ENCODE peak calls at places on chromosomes 7 and 10, in four cellular contexts. I, O, N and E are unnamed samples.

GRCh38 chr10:88848499-88848898 is 3.1 kb downstream of the ANKRD22 start:
- DNase-seq in I (peak), O (no peak), N (no peak), E (no peak)

GRCh38 chr10:68955414-68955785 is 570 bp upstream of the DDX21 start:
- DNase-seq in I (no peak), O (no peak), N (no peak), E (no peak)

GRCh38 chr7:7565746-7566650 is 686 bp upstream of the MIOS start:
- DNase-seq in I (no peak), N (peak), O (peak), E (peak)

GRCh38 chr7:50376056-50376455 is 71.5 kb downstream of the IKZF1 start:
- DNase-seq in N (no peak), O (no peak), I (no peak), E (no peak)

GRCh38 chr7:101712652-101713051 is 83.6 kb upstream of the MYL10 start:
- DNase-seq in N (no peak), O (no peak), I (no peak), E (no peak)

GRCh38 chr7:101645951-101646350 is 16.9 kb upstream of the MYL10 start:
- DNase-seq in I (no peak), O (no peak), N (no peak), E (no peak)

GRCh38 chr7:30750574-30751256 is 1.2 kb upstream of the INMT start:
- DNase-seq in O (no peak), I (peak), N (no peak), E (no peak)

GRCh38 chr7:149872419-149873073 is 1.2 kb upstream of the ATP6V0E2 start:
- DNase-seq in N (peak), O (peak), I (peak), E (peak)

GRCh38 chr7:36911788-36912187 is 187.5 kb upstream of the AOAH start:
- DNase-seq in N (no peak), I (no peak), O (no peak), E (no peak)

GRCh38 chr7:9407816-9408215 is 974.4 kb downstream of the NXPH1 start:
- DNase-seq in I (no peak), O (no peak), N (no peak), E (no peak)

GRCh38 chr10:71984126-71984797 is 20.1 kb downstream of the CHST3 start:
- DNase-seq in O (no peak), I (no peak), N (no peak), E (no peak)

GRCh38 chr10:36722777-36723176 is 402.6 kb upstream of the ANKRD30A start:
- DNase-seq in I (no peak), N (no peak), O (no peak), E (no peak)

GRCh38 chr10:62813981-62814380 is 2.2 kb downstream of the EGR2 start:
- DNase-seq in N (no peak), O (no peak), I (no peak), E (no peak)

GRCh38 chr7:15554081-15554480 is 7.7 kb downstream of the AGMO start:
- DNase-seq in O (no peak), N (no peak), I (peak), E (no peak)

GRCh38 chr7:93117852-93118530 is at the start of gene SAMD9:
- DNase-seq in N (no peak), I (peak), O (no peak), E (peak)

GRCh38 chr10:58755688-58756087 is 243.0 kb downstream of the BICC1 start:
- DNase-seq in O (no peak), N (no peak), I (peak), E (peak)

GRCh38 chr7:70647801-70648491 is 484.0 kb upstream of the GALNT17 start:
- DNase-seq in O (no peak), N (no peak), I (peak), E (peak)

GRCh38 chr10:1043532-1043995 is 5.4 kb downstream of the IDI1 start:
- DNase-seq in O (no peak), N (no peak), I (no peak), E (no peak)

GRCh38 chr7:95205821-95206220 is 118.5 kb downstream of the PON1 start:
- DNase-seq in O (no peak), I (peak), N (no peak), E (no peak)

GRCh38 chr10:17122052-17122451 is 7.6 kb downstream of the CUBN start:
- DNase-seq in N (no peak), I (no peak), O (no peak), E (no peak)

GRCh38 chr10:91909178-91909677 is at the start of gene FGFBP3:
- DNase-seq in N (peak), O (peak), I (peak), E (peak)

GRCh38 chr10:60237977-60238376 is 151.7 kb downstream of the ANK3 start:
- DNase-seq in O (no peak), I (peak), N (no peak), E (no peak)

GRCh38 chr7:80934286-80934685 is 15.4 kb upstream of the SEMA3C start:
- DNase-seq in O (no peak), N (no peak), I (peak), E (no peak)

GRCh38 chr7:45363669-45364068 is 206.1 kb downstream of the RAMP3 start:
- DNase-seq in N (no peak), O (no peak), I (no peak), E (peak)

GRCh38 chr7:86954960-86955359 is 104.5 kb downstream of the ELAPOR2 start:
- DNase-seq in I (no peak), N (no peak), O (no peak), E (no peak)

GRCh38 chr7:93704241-93704640 is 129.7 kb upstream of the CALCR start:
- DNase-seq in O (no peak), N (no peak), I (no peak), E (no peak)

GRCh38 chr10:6409982-6410694 is 169.9 kb downstream of the PRKCQ start:
- DNase-seq in N (no peak), O (no peak), I (peak), E (peak)

GRCh38 chr7:103129702-103130557 is 19.0 kb downstream of the NAPEPLD start:
- DNase-seq in O (no peak), N (no peak), I (no peak), E (no peak)

GRCh38 chr7:76383089-76383944 is 24.5 kb upstream of the YWHAG start:
- DNase-seq in I (no peak), N (peak), O (peak), E (peak)

GRCh38 chr7:43764039-43764789 is 5.7 kb downstream of the BLVRA start:
- DNase-seq in I (no peak), N (peak), O (no peak), E (no peak)

GRCh38 chr7:51029131-51029530 is 246.4 kb upstream of the GRB10 start:
- DNase-seq in I (no peak), N (no peak), O (no peak), E (no peak)

GRCh38 chr7:150307129-150307528 is 16.0 kb upstream of the LRRC61 start:
- DNase-seq in O (no peak), N (no peak), I (no peak), E (no peak)

GRCh38 chr7:25894902-25895791 is 256.9 kb upstream of the NFE2L3 start:
- DNase-seq in I (peak), N (peak), O (peak), E (peak)

GRCh38 chr7:64879097-64879730 is 23.9 kb upstream of the ZNF273 start:
- DNase-seq in O (peak), I (no peak), N (no peak), E (no peak)

GRCh38 chr10:6068006-6068405 is 5.8 kb upstream of the IL2RA start:
- DNase-seq in I (no peak), O (no peak), N (no peak), E (no peak)

GRCh38 chr7:36784991-36785940 is 61.0 kb upstream of the AOAH start:
- DNase-seq in N (no peak), I (no peak), O (no peak), E (no peak)

GRCh38 chr7:128020161-128020560 is 11.1 kb downstream of the LRRC4 start:
- DNase-seq in N (peak), I (no peak), O (peak), E (peak)

GRCh38 chr10:28463676-28464395 is 69.1 kb upstream of the WAC start:
- DNase-seq in I (no peak), O (no peak), N (peak), E (no peak)

GRCh38 chr7:158238616-158239289 is 348.9 kb downstream of the PTPRN2 start:
- DNase-seq in I (no peak), N (no peak), O (no peak), E (no peak)

GRCh38 chr7:82005056-82005455 is 235.2 kb upstream of the HGF start:
- DNase-seq in N (no peak), I (no peak), O (no peak), E (no peak)
- H4K5ac ChIP-seq in N (no peak), I (no peak), O (no peak), E (no peak)

GRCh38 chr10:129900825-129901224 is 63.2 kb downstream of the EBF3 start:
- DNase-seq in O (peak), I (no peak), N (no peak), E (no peak)
- H4K5ac ChIP-seq in O (no peak), I (no peak), N (no peak), E (no peak)

DNA sequence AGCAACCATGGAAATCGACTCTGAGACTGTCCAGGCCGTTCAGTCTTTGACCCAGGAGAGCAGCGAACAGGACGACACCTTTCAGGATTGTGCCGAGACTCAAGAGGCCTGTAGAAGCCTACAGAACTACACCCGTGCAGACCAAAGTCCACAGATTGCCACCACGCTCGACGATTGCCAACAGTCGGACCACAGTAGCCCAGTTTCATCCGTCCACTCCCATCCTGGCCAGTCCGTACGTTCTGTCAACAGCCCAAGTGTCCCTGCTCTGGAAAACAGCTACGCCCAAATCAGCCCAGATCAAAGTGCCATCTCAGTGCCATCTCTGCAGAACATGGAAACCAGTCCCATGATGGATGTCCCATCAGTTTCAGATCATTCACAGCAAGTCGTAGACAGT is 82.0 kb upstream of the SAMD8 start:
- DNase-seq in O (no peak), N (no peak), I (no peak), E (no peak)
- H4K5ac ChIP-seq in O (no peak), N (no peak), I (no peak), E (no peak)

GRCh38 chr7:104963378-104963990 is 50.5 kb upstream of the KMT2E start:
- DNase-seq in N (no peak), O (no peak), I (no peak), E (peak)
- H4K5ac ChIP-seq in N (no peak), O (no peak), I (peak), E (no peak)

DNA sequence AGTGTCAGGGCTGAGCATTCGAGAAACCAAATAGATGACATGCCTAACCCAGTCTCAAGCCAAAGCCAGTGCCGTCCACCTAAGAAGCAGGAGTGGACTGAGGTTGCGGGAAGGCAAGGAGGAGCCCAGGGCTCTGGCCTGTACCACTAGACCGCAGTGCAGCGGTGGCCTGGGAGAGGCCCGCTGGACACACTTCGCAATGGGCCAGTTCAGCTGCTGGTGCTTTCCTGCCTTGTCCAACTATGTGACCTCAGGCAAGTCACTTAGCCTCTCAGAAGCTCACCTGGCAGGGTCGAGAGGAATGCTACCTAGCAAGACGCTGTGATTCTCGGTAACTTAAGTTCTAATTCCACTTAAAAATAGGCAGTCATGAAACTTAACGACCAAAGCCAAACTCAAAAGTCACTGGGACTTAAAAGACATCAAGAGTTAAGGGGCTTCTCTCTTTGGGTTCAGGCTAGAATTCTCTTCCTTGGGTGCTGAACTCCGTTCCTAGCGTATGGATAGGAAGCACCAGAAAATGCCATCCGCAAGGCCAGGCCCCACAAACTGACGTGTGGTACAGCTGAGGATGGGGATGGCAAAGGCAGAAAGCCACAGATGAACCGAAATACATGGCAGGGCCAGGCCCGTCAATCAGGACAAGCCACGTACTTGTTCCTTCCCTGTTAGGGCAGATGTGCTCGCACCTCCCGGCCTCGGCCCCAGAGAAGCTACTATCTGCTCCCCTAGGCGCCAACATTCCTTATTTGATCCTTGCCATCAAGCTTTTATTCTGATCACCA is 34.2 kb downstream of the CTBP2 start:
- DNase-seq in O (no peak), I (no peak), N (no peak), E (no peak)
- H4K5ac ChIP-seq in O (no peak), I (no peak), N (no peak), E (no peak)

GRCh38 chr7:156089222-156089621 is 277.0 kb upstream of the SHH start:
- DNase-seq in N (no peak), O (no peak), I (no peak), E (no peak)
- H4K5ac ChIP-seq in N (no peak), O (no peak), I (no peak), E (no peak)

GRCh38 chr10:104415526-104416165 is 62.0 kb downstream of the CFAP58 start:
- DNase-seq in I (no peak), N (no peak), O (no peak), E (no peak)
- H4K5ac ChIP-seq in I (no peak), N (no peak), O (no peak), E (no peak)

GRCh38 chr7:112052993-112053392 is 153.2 kb downstream of the DOCK4 start:
- DNase-seq in O (no peak), N (no peak), I (peak), E (no peak)
- H4K5ac ChIP-seq in O (no peak), N (no peak), I (no peak), E (no peak)

DNA sequence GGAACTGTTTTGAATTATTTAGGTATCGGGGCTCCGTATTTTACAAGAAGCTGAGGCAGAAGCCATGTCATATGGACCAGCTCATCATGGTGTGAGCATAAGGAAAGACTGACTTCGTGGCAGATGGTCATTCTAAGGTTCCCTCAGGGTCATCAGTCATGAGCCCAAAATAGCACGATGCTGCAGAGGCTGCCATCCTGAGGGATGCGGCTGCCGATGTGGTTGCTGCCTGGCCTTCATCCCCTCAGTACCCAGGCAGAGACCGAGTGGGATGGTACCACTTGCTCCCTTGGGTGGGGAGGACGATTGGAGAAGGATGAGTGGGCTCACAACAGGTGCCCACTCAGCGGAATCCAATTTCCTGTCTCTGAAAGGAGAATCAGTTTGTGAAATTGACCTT is 490.3 kb downstream of the SDK1 start:
- DNase-seq in I (no peak), O (no peak), N (no peak), E (no peak)
- H4K5ac ChIP-seq in I (no peak), O (no peak), N (no peak), E (no peak)